ENCODE peak calls at places on chromosomes 13 and 19, in nine cellular contexts. U is CD8-positive, alpha-beta T cell; O is cardiac fibroblast; J is stimulated activated CD4-positive, alpha-beta T cell treated with anti-CD3 and anti-CD28 coated beads, TNF-alpha, amount 100 ng/mL, for 48 hours; E is GDM1; Y is RWPE1; K is aorta; M is anterior cingulate cortex; N is amniotic epithelial cell. L is an unnamed sample.

GRCh38 chr19:2215281-2215751 is 20.8 kb downstream of the PLEKHJ1 start:
- DNase-seq in U (no peak), O (no peak), J (no peak), E (no peak), Y (no peak), K (no peak), M (no peak), N (no peak), L (no peak)

GRCh38 chr19:19606021-19606420 is 12.5 kb downstream of the PBX4 start:
- DNase-seq in U (peak), O (no peak), J (no peak), E (no peak), Y (peak), K (no peak), M (no peak), N (no peak), L (no peak)

GRCh38 chr19:45607071-45608029 is 5.3 kb upstream of the GPR4 start:
- DNase-seq in U (peak), O (peak), J (peak), E (no peak), Y (peak), K (peak), M (peak), N (peak), L (peak)

GRCh38 chr13:40581277-40581579 is 85.2 kb downstream of the FOXO1 start:
- DNase-seq in U (no peak), O (no peak), J (no peak), E (no peak), Y (no peak), K (no peak), M (no peak), N (no peak), L (no peak)

GRCh38 chr13:34346626-34347025 is 528.7 kb downstream of the RFC3 start:
- DNase-seq in U (no peak), O (no peak), J (no peak), E (no peak), Y (no peak), K (no peak), M (no peak), N (no peak), L (no peak)

GRCh38 chr13:45951724-45952123 is 100.2 kb upstream of the SIAH3 start:
- DNase-seq in U (no peak), O (peak), J (no peak), E (no peak), Y (no peak), K (no peak), M (no peak), N (peak), L (no peak)

GRCh38 chr13:94239135-94239534 is 240.3 kb downstream of the DCT start:
- DNase-seq in U (no peak), O (peak), J (no peak), E (no peak), Y (no peak), K (no peak), M (no peak), N (peak), L (no peak)

GRCh38 chr13:41457589-41458186 is 338 bp downstream of the RGCC start:
- DNase-seq in U (peak), O (no peak), J (no peak), E (no peak), Y (no peak), K (peak), M (no peak), N (no peak), L (no peak)

GRCh38 chr19:12665646-12666304 is 767 bp downstream of the MAN2B1 start:
- DNase-seq in U (no peak), O (no peak), J (no peak), E (no peak), Y (no peak), K (no peak), M (no peak), N (no peak), L (no peak)

GRCh38 chr13:80276371-80277289 is 64.3 kb downstream of the SPRY2 start:
- DNase-seq in U (no peak), O (peak), J (no peak), E (no peak), Y (no peak), K (no peak), M (no peak), N (no peak), L (no peak)

GRCh38 chr19:42140125-42140754 is 8.0 kb upstream of the POU2F2 start:
- DNase-seq in U (peak), O (peak), J (no peak), E (peak), Y (no peak), K (peak), M (peak), N (peak), L (peak)

GRCh38 chr19:28823338-28823961 is 389.5 kb downstream of the UQCRFS1 start:
- DNase-seq in U (no peak), O (no peak), J (no peak), E (no peak), Y (peak), K (no peak), M (no peak), N (no peak), L (no peak)

GRCh38 chr19:610801-611505 is 21.3 kb downstream of the HCN2 start:
- DNase-seq in U (peak), O (peak), J (peak), E (no peak), Y (no peak), K (no peak), M (no peak), N (peak), L (peak)

GRCh38 chr19:277581-278165 is 13.5 kb downstream of the PLPP2 start:
- DNase-seq in U (no peak), O (peak), J (no peak), E (no peak), Y (no peak), K (no peak), M (no peak), N (peak), L (no peak)

GRCh38 chr19:13902993-13903555 is 2.8 kb downstream of the BRME1 start:
- DNase-seq in U (no peak), O (no peak), J (no peak), E (no peak), Y (no peak), K (no peak), M (no peak), N (no peak), L (no peak)

GRCh38 chr13:79973533-79973963 is 367.4 kb downstream of the SPRY2 start:
- DNase-seq in U (no peak), O (no peak), J (no peak), E (no peak), Y (no peak), K (no peak), M (no peak), N (peak), L (peak)

GRCh38 chr13:20305587-20305986 is 73.5 kb upstream of the GJB6 start:
- DNase-seq in U (no peak), O (no peak), J (no peak), E (no peak), Y (no peak), K (no peak), M (no peak), N (no peak), L (no peak)

GRCh38 chr13:28049215-28049614 is 51.2 kb downstream of the FLT3 start:
- DNase-seq in U (no peak), O (no peak), J (no peak), E (no peak), Y (no peak), K (no peak), M (no peak), N (no peak), L (no peak)

GRCh38 chr13:93326427-93326826 is 99.8 kb downstream of the GPC6 start:
- DNase-seq in U (no peak), O (no peak), J (no peak), E (no peak), Y (no peak), K (no peak), M (no peak), N (no peak), L (no peak)

GRCh38 chr19:48997972-48998371 is 4.3 kb downstream of the RUVBL2 start:
- DNase-seq in U (peak), O (peak), J (peak), E (peak), Y (no peak), K (no peak), M (no peak), N (peak), L (no peak)

GRCh38 chr19:4972509-4973230 is 3.8 kb downstream of the KDM4B start:
- DNase-seq in U (no peak), O (peak), J (no peak), E (no peak), Y (no peak), K (no peak), M (no peak), N (no peak), L (no peak)

GRCh38 chr13:45847554-45848224 is 3.9 kb downstream of the SIAH3 start:
- DNase-seq in U (peak), O (peak), J (no peak), E (peak), Y (no peak), K (peak), M (no peak), N (peak), L (no peak)

GRCh38 chr19:18499055-18499775 is 22.7 kb downstream of the ELL start:
- DNase-seq in U (no peak), O (no peak), J (no peak), E (no peak), Y (no peak), K (no peak), M (no peak), N (no peak), L (no peak)

GRCh38 chr13:32001392-32001768 is 30.2 kb upstream of the FRY start:
- DNase-seq in U (no peak), O (peak), J (no peak), E (peak), Y (peak), K (no peak), M (no peak), N (peak), L (no peak)

GRCh38 chr19:50197348-50197747 is 6.1 kb upstream of the MYH14 start:
- DNase-seq in U (no peak), O (no peak), J (no peak), E (no peak), Y (no peak), K (no peak), M (no peak), N (no peak), L (no peak)

GRCh38 chr19:47742636-47743035 is 2.7 kb upstream of the NOP53 start:
- DNase-seq in U (no peak), O (peak), J (no peak), E (no peak), Y (no peak), K (no peak), M (no peak), N (peak), L (no peak)

GRCh38 chr19:6216996-6217751 is 62.6 kb downstream of the MLLT1 start:
- DNase-seq in U (no peak), O (peak), J (no peak), E (no peak), Y (no peak), K (peak), M (no peak), N (peak), L (no peak)

GRCh38 chr13:90477194-90477593 is 870.3 kb upstream of the MIR17HG start:
- DNase-seq in U (no peak), O (peak), J (no peak), E (no peak), Y (no peak), K (no peak), M (no peak), N (no peak), L (no peak)

GRCh38 chr13:113665582-113666323 is 1.3 kb upstream of the GRK1 start:
- DNase-seq in U (peak), O (no peak), J (no peak), E (no peak), Y (no peak), K (peak), M (no peak), N (no peak), L (no peak)

L was measured in CMK.